ENCODE peak calls at places on chromosomes 7 and 10, in six cellular contexts. One of them, this sample, is unnamed. For H3K36me3, the result is how much of the 10 kb centered on the place peaks cover.

GRCh38 chr10:48574817-48575380 is 30.0 kb downstream of the ARHGAP22 start:
- DNase-seq in heart right ventricle: no peak
- DNase-seq in right lobe of liver: no peak
- DNase-seq in IMR-90: no peak
- DNase-seq in CD8-positive, alpha-beta T cell: no peak
- DNase-seq in thoracic aorta: no peak
- DNase-seq in this sample: no peak

GRCh38 chr7:101172005-101172853 is 6.9 kb upstream of the VGF start:
- DNase-seq in right lobe of liver: no peak
- DNase-seq in CD8-positive, alpha-beta T cell: no peak
- DNase-seq in IMR-90: no peak
- DNase-seq in heart right ventricle: no peak
- DNase-seq in thoracic aorta: no peak
- DNase-seq in this sample: no peak

GRCh38 chr7:51256244-51256781 is 60.3 kb downstream of the COBL start:
- DNase-seq in CD8-positive, alpha-beta T cell: no peak
- DNase-seq in IMR-90: no peak
- DNase-seq in thoracic aorta: no peak
- DNase-seq in heart right ventricle: no peak
- DNase-seq in right lobe of liver: no peak
- DNase-seq in this sample: no peak

GRCh38 chr7:151411551-151411950 is 1.7 kb upstream of the WDR86 start:
- DNase-seq in heart right ventricle: no peak
- DNase-seq in CD8-positive, alpha-beta T cell: no peak
- DNase-seq in thoracic aorta: no peak
- DNase-seq in right lobe of liver: no peak
- DNase-seq in IMR-90: no peak
- DNase-seq in this sample: no peak

GRCh38 chr10:78847486-78847885 is 221.3 kb upstream of the ZMIZ1 start:
- DNase-seq in CD8-positive, alpha-beta T cell: no peak
- DNase-seq in right lobe of liver: no peak
- DNase-seq in heart right ventricle: no peak
- DNase-seq in IMR-90: no peak
- DNase-seq in thoracic aorta: no peak
- DNase-seq in this sample: no peak

GRCh38 chr10:88343761-88344484 is 239.2 kb downstream of the RNLS start:
- DNase-seq in heart right ventricle: no peak
- DNase-seq in CD8-positive, alpha-beta T cell: no peak
- DNase-seq in IMR-90: no peak
- DNase-seq in thoracic aorta: no peak
- DNase-seq in right lobe of liver: no peak
- DNase-seq in this sample: no peak

GRCh38 chr10:43249151-43249961 is 17.5 kb downstream of the RASGEF1A start:
- DNase-seq in heart right ventricle: no peak
- DNase-seq in right lobe of liver: peak
- DNase-seq in IMR-90: no peak
- DNase-seq in CD8-positive, alpha-beta T cell: no peak
- DNase-seq in thoracic aorta: no peak
- DNase-seq in this sample: peak

GRCh38 chr10:13790196-13790595 is 203.4 kb downstream of the PRPF18 start:
- DNase-seq in IMR-90: no peak
- DNase-seq in thoracic aorta: no peak
- DNase-seq in right lobe of liver: no peak
- DNase-seq in CD8-positive, alpha-beta T cell: no peak
- DNase-seq in heart right ventricle: no peak
- DNase-seq in this sample: no peak

GRCh38 chr7:82209200-82209599 is 234.4 kb downstream of the CACNA2D1 start:
- DNase-seq in CD8-positive, alpha-beta T cell: no peak
- DNase-seq in thoracic aorta: no peak
- DNase-seq in IMR-90: no peak
- DNase-seq in heart right ventricle: no peak
- DNase-seq in right lobe of liver: no peak
- DNase-seq in this sample: no peak

GRCh38 chr10:78600121-78600665 is 468.6 kb upstream of the ZMIZ1 start:
- DNase-seq in right lobe of liver: no peak
- DNase-seq in CD8-positive, alpha-beta T cell: no peak
- DNase-seq in IMR-90: no peak
- DNase-seq in thoracic aorta: no peak
- DNase-seq in heart right ventricle: no peak
- DNase-seq in this sample: no peak

GRCh38 chr7:90540406-90540805 is 55.7 kb upstream of the CDK14 start:
- DNase-seq in right lobe of liver: no peak
- DNase-seq in CD8-positive, alpha-beta T cell: no peak
- DNase-seq in heart right ventricle: no peak
- DNase-seq in IMR-90: no peak
- DNase-seq in thoracic aorta: no peak
- DNase-seq in this sample: no peak

GRCh38 chr7:26680616-26681015 is 183.8 kb downstream of the SKAP2 start:
- DNase-seq in CD8-positive, alpha-beta T cell: no peak
- DNase-seq in heart right ventricle: no peak
- DNase-seq in IMR-90: no peak
- DNase-seq in right lobe of liver: no peak
- DNase-seq in thoracic aorta: no peak
- DNase-seq in this sample: no peak

GRCh38 chr10:107865691-107866090 is 701.2 kb upstream of the SORCS1 start:
- DNase-seq in right lobe of liver: no peak
- DNase-seq in IMR-90: no peak
- DNase-seq in thoracic aorta: no peak
- DNase-seq in heart right ventricle: no peak
- DNase-seq in CD8-positive, alpha-beta T cell: no peak
- DNase-seq in this sample: no peak

GRCh38 chr7:79453558-79454324 is at the start of gene MAGI2:
- DNase-seq in heart right ventricle: peak
- DNase-seq in CD8-positive, alpha-beta T cell: no peak
- DNase-seq in thoracic aorta: peak
- DNase-seq in IMR-90: peak
- DNase-seq in right lobe of liver: peak
- DNase-seq in this sample: peak

DNA sequence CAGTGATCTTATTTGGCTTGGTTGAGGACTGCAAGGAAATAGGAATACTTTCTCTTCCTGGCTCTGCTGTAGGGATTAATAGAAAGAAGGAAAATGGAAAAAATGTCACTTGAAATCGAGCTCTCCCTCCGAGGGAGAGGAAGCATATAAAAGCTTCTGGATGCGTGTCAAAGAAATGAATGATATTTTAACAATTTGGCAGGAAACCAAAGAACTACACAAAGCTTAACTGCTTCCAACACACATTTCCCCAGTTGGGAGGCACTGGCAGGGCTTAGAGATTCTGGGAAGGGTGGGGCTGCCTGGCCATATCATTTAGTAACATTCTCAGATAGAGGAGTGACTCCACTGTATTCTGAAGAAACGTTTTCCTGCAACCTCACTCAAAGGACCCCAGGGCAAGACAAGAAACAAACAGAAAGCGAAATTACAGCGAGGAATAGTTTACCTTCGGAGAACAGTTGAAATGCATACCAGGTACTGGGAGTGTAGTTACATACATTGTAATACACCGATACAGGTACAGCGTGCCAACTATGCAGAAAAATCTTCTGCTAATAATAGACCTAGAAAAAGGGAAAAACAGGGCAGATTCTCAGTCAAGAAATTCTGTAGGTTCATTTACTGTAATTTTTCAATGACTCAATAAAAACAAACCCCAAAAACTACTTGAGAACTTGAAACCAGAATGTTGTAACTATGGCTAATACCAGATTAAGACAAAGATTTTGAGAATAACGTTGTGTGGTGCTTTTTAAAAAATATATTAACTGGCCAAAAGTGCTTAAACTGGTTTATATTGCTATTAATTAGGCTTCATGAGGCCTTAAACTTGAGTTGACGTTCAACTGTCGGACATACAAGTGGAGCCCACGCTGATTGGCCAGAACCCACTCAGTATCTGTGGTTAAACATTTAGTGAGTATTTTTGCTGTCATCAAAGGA is 75.7 kb upstream of the ASAH2 start:
- DNase-seq in IMR-90: peak
- DNase-seq in right lobe of liver: no peak
- DNase-seq in thoracic aorta: no peak
- DNase-seq in CD8-positive, alpha-beta T cell: no peak
- DNase-seq in heart right ventricle: peak
- DNase-seq in this sample: no peak
- H3K4me3 ChIP-seq in IMR-90: no peak
- H3K4me3 ChIP-seq in right lobe of liver: no peak
- H3K4me3 ChIP-seq in thoracic aorta: peak
- H3K4me3 ChIP-seq in CD8-positive, alpha-beta T cell: no peak
- H3K4me3 ChIP-seq in heart right ventricle: peak
- H3K4me3 ChIP-seq in this sample: no peak

GRCh38 chr7:130893441-130893894 is 159.5 kb upstream of the KLF14 start:
- DNase-seq in heart right ventricle: no peak
- DNase-seq in IMR-90: peak
- DNase-seq in right lobe of liver: no peak
- DNase-seq in CD8-positive, alpha-beta T cell: no peak
- DNase-seq in thoracic aorta: no peak
- DNase-seq in this sample: no peak

GRCh38 chr7:130888468-130888867 is 154.5 kb upstream of the KLF14 start:
- DNase-seq in IMR-90: no peak
- DNase-seq in CD8-positive, alpha-beta T cell: no peak
- DNase-seq in heart right ventricle: no peak
- DNase-seq in thoracic aorta: no peak
- DNase-seq in right lobe of liver: no peak
- DNase-seq in this sample: no peak

GRCh38 chr7:130890176-130891020 is 156.4 kb upstream of the KLF14 start:
- DNase-seq in thoracic aorta: no peak
- DNase-seq in heart right ventricle: no peak
- DNase-seq in IMR-90: no peak
- DNase-seq in CD8-positive, alpha-beta T cell: no peak
- DNase-seq in right lobe of liver: no peak
- DNase-seq in this sample: no peak

GRCh38 chr7:130894146-130895005 is 160.4 kb upstream of the KLF14 start:
- DNase-seq in thoracic aorta: no peak
- DNase-seq in IMR-90: peak
- DNase-seq in heart right ventricle: peak
- DNase-seq in right lobe of liver: peak
- DNase-seq in CD8-positive, alpha-beta T cell: no peak
- DNase-seq in this sample: peak

DNA sequence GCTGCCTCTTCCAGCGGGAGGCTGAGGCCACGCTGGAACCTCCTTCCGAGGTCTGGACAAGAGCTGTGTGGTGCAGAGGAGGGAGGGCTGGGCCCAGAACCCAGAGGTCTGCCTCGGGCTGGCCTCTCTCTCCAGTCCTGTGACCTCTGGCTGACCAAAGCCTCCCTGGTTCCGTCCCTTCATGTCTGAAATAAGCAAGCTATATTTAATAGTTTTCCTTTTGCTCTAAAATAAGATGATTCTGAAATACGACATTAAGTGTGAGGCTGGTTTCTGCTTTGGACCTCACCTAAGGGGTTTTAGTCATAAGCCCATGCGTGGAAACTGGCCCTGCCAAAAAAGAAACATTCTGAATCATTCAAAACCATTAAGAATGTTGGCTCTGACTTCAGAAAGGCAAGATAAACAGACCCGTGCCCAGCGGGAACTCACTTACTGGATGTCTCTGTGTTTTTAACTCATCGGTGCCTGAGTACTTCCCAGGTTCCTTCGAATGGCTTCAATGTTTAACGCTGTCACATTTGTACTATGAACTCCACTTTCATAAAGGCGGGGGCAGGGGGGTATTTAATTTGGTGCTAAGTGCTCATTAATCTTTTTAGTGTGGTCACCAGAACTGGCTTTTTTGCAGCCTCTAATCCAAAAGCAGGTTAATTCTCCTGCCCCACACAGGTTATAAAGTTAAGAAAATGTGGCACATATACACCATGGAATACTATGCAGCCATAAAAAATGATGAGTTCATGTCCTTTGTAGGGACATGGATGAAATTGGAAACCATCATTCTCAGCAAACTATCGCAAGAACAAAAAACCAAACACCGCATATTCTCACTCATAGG is 157.5 kb upstream of the KLF14 start:
- DNase-seq in right lobe of liver: no peak
- DNase-seq in IMR-90: peak
- DNase-seq in thoracic aorta: peak
- DNase-seq in CD8-positive, alpha-beta T cell: no peak
- DNase-seq in heart right ventricle: peak
- DNase-seq in this sample: no peak
- H3K36me3 ChIP-seq in right lobe of liver: under half
- H3K36me3 ChIP-seq in IMR-90: half or more
- H3K36me3 ChIP-seq in thoracic aorta: under half
- H3K36me3 ChIP-seq in CD8-positive, alpha-beta T cell: under half
- H3K36me3 ChIP-seq in heart right ventricle: under half
- H3K36me3 ChIP-seq in this sample: under half

GRCh38 chr10:102670871-102671434 is 26.7 kb downstream of the TRIM8 start:
- DNase-seq in heart right ventricle: no peak
- DNase-seq in IMR-90: no peak
- DNase-seq in right lobe of liver: no peak
- DNase-seq in CD8-positive, alpha-beta T cell: no peak
- DNase-seq in thoracic aorta: no peak
- DNase-seq in this sample: no peak
- H3K27ac ChIP-seq in heart right ventricle: no peak
- H3K27ac ChIP-seq in IMR-90: no peak
- H3K27ac ChIP-seq in right lobe of liver: no peak
- H3K27ac ChIP-seq in CD8-positive, alpha-beta T cell: no peak
- H3K27ac ChIP-seq in thoracic aorta: no peak
- H3K27ac ChIP-seq in this sample: peak

GRCh38 chr7:155804431-155804831 is 7.8 kb downstream of the SHH start:
- DNase-seq in CD8-positive, alpha-beta T cell: no peak
- DNase-seq in heart right ventricle: no peak
- DNase-seq in thoracic aorta: no peak
- DNase-seq in IMR-90: no peak
- DNase-seq in right lobe of liver: no peak
- DNase-seq in this sample: peak

GRCh38 chr7:155806096-155806871 is 6.0 kb downstream of the SHH start:
- DNase-seq in IMR-90: no peak
- DNase-seq in heart right ventricle: no peak
- DNase-seq in CD8-positive, alpha-beta T cell: no peak
- DNase-seq in right lobe of liver: no peak
- DNase-seq in thoracic aorta: no peak
- DNase-seq in this sample: no peak

GRCh38 chr7:155803418-155804376 is 8.6 kb downstream of the SHH start:
- DNase-seq in thoracic aorta: no peak
- DNase-seq in CD8-positive, alpha-beta T cell: no peak
- DNase-seq in heart right ventricle: no peak
- DNase-seq in IMR-90: no peak
- DNase-seq in right lobe of liver: no peak
- DNase-seq in this sample: no peak

GRCh38 chr7:155805826-155806095 is 6.5 kb downstream of the SHH start:
- DNase-seq in heart right ventricle: no peak
- DNase-seq in CD8-positive, alpha-beta T cell: no peak
- DNase-seq in right lobe of liver: no peak
- DNase-seq in IMR-90: no peak
- DNase-seq in thoracic aorta: no peak
- DNase-seq in this sample: no peak

GRCh38 chr7:155804897-155805825 is 7.1 kb downstream of the SHH start:
- DNase-seq in heart right ventricle: peak
- DNase-seq in thoracic aorta: no peak
- DNase-seq in CD8-positive, alpha-beta T cell: peak
- DNase-seq in right lobe of liver: no peak
- DNase-seq in IMR-90: peak
- DNase-seq in this sample: no peak
- H3K4me3 ChIP-seq in heart right ventricle: peak
- H3K4me3 ChIP-seq in thoracic aorta: peak
- H3K4me3 ChIP-seq in CD8-positive, alpha-beta T cell: peak
- H3K4me3 ChIP-seq in right lobe of liver: no peak
- H3K4me3 ChIP-seq in IMR-90: peak
- H3K4me3 ChIP-seq in this sample: peak

DNA sequence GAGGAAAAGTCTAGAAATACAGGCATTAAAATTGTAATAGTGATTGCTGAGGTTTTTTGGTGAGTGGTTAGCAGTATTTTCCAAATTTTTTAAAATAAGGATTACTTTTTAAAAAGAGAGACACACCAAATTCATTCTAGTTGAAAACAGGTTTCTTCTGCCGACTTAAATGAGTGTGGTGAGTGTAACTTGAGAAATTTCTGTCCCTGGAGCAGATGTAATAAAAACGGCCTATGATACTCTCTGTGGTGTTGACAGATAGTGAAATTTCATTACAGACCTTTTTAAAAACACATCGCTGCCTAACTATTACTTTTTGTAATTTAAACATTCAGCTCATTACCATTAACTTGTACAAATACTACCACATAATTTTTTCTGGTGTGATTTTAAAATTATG is 90.1 kb downstream of the CYP51A1 start:
- DNase-seq in right lobe of liver: no peak
- DNase-seq in IMR-90: no peak
- DNase-seq in heart right ventricle: no peak
- DNase-seq in thoracic aorta: no peak
- DNase-seq in CD8-positive, alpha-beta T cell: no peak
- DNase-seq in this sample: no peak
- H3K36me3 ChIP-seq in right lobe of liver: under half
- H3K36me3 ChIP-seq in IMR-90: under half
- H3K36me3 ChIP-seq in heart right ventricle: half or more
- H3K36me3 ChIP-seq in thoracic aorta: under half
- H3K36me3 ChIP-seq in CD8-positive, alpha-beta T cell: under half
- H3K36me3 ChIP-seq in this sample: under half

This sample was measured in pancreas.